ENCODE peak calls at places on chromosome 1, in ten cellular contexts. One of them, this sample, is unnamed.

GRCh38 chr1:234108921-234109320 is 204.4 kb downstream of the SLC35F3 start:
- DNase-seq in HS-5: no peak
- DNase-seq in KBM-7: no peak
- DNase-seq in stomach: no peak
- DNase-seq in trophoblast cell: peak; percentile 62
- DNase-seq in right cardiac atrium: no peak
- DNase-seq in choroid plexus epithelial cell: no peak
- DNase-seq in renal cortical epithelial cell: peak; percentile 17
- DNase-seq in stimulated activated effector memory CD8-positive, alpha-beta T cell treated with anti-CD3 and anti-CD28 coated beads, Interleukin-12 subunit alpha, Interleukin-12 subunit beta, amount 100 ng/mL, for 72 hours: no peak
- DNase-seq in AG08396: no peak
- DNase-seq in this sample: no peak

GRCh38 chr1:103337779-103338178 is 187.7 kb upstream of the RNPC3 start:
- DNase-seq in trophoblast cell: no peak
- DNase-seq in stomach: no peak
- DNase-seq in AG08396: no peak
- DNase-seq in HS-5: no peak
- DNase-seq in renal cortical epithelial cell: no peak
- DNase-seq in right cardiac atrium: no peak
- DNase-seq in KBM-7: no peak
- DNase-seq in stimulated activated effector memory CD8-positive, alpha-beta T cell treated with anti-CD3 and anti-CD28 coated beads, Interleukin-12 subunit alpha, Interleukin-12 subunit beta, amount 100 ng/mL, for 72 hours: no peak
- DNase-seq in choroid plexus epithelial cell: no peak
- DNase-seq in this sample: no peak

GRCh38 chr1:29644812-29645211 is 408.5 kb downstream of the PTPRU start:
- DNase-seq in AG08396: no peak
- DNase-seq in KBM-7: no peak
- DNase-seq in right cardiac atrium: no peak
- DNase-seq in stomach: no peak
- DNase-seq in stimulated activated effector memory CD8-positive, alpha-beta T cell treated with anti-CD3 and anti-CD28 coated beads, Interleukin-12 subunit alpha, Interleukin-12 subunit beta, amount 100 ng/mL, for 72 hours: no peak
- DNase-seq in trophoblast cell: no peak
- DNase-seq in HS-5: no peak
- DNase-seq in choroid plexus epithelial cell: no peak
- DNase-seq in renal cortical epithelial cell: no peak
- DNase-seq in this sample: no peak

GRCh38 chr1:167715653-167716302 is 6.0 kb upstream of the MPZL1 start:
- DNase-seq in choroid plexus epithelial cell: no peak
- DNase-seq in right cardiac atrium: no peak
- DNase-seq in KBM-7: no peak
- DNase-seq in renal cortical epithelial cell: no peak
- DNase-seq in stimulated activated effector memory CD8-positive, alpha-beta T cell treated with anti-CD3 and anti-CD28 coated beads, Interleukin-12 subunit alpha, Interleukin-12 subunit beta, amount 100 ng/mL, for 72 hours: no peak
- DNase-seq in stomach: no peak
- DNase-seq in trophoblast cell: no peak
- DNase-seq in AG08396: no peak
- DNase-seq in HS-5: no peak
- DNase-seq in this sample: peak; percentile 9

GRCh38 chr1:86137458-86137857 is 19.1 kb downstream of the COL24A1 start:
- DNase-seq in renal cortical epithelial cell: peak; percentile 91
- DNase-seq in right cardiac atrium: no peak
- DNase-seq in trophoblast cell: peak; percentile 27
- DNase-seq in HS-5: peak; percentile 72
- DNase-seq in KBM-7: peak; percentile 69
- DNase-seq in choroid plexus epithelial cell: peak; percentile 63
- DNase-seq in AG08396: peak; percentile 56
- DNase-seq in stomach: no peak
- DNase-seq in stimulated activated effector memory CD8-positive, alpha-beta T cell treated with anti-CD3 and anti-CD28 coated beads, Interleukin-12 subunit alpha, Interleukin-12 subunit beta, amount 100 ng/mL, for 72 hours: no peak
- DNase-seq in this sample: no peak

GRCh38 chr1:216815239-216815955 is 92.2 kb upstream of the ESRRG start:
- DNase-seq in AG08396: peak; percentile 3
- DNase-seq in renal cortical epithelial cell: peak; percentile 79
- DNase-seq in stimulated activated effector memory CD8-positive, alpha-beta T cell treated with anti-CD3 and anti-CD28 coated beads, Interleukin-12 subunit alpha, Interleukin-12 subunit beta, amount 100 ng/mL, for 72 hours: no peak
- DNase-seq in KBM-7: no peak
- DNase-seq in HS-5: no peak
- DNase-seq in right cardiac atrium: peak; percentile 65
- DNase-seq in trophoblast cell: peak; percentile 22
- DNase-seq in stomach: no peak
- DNase-seq in choroid plexus epithelial cell: peak; percentile 65
- DNase-seq in this sample: no peak

GRCh38 chr1:177255411-177255810 is 84.7 kb downstream of the BRINP2 start:
- DNase-seq in right cardiac atrium: no peak
- DNase-seq in choroid plexus epithelial cell: peak; percentile 12
- DNase-seq in stimulated activated effector memory CD8-positive, alpha-beta T cell treated with anti-CD3 and anti-CD28 coated beads, Interleukin-12 subunit alpha, Interleukin-12 subunit beta, amount 100 ng/mL, for 72 hours: no peak
- DNase-seq in stomach: no peak
- DNase-seq in renal cortical epithelial cell: peak; percentile 96
- DNase-seq in trophoblast cell: peak; percentile 32
- DNase-seq in HS-5: no peak
- DNase-seq in AG08396: no peak
- DNase-seq in KBM-7: no peak
- DNase-seq in this sample: no peak

GRCh38 chr1:15696956-15697521 is 12.9 kb downstream of the PLEKHM2 start:
- DNase-seq in choroid plexus epithelial cell: no peak
- DNase-seq in stimulated activated effector memory CD8-positive, alpha-beta T cell treated with anti-CD3 and anti-CD28 coated beads, Interleukin-12 subunit alpha, Interleukin-12 subunit beta, amount 100 ng/mL, for 72 hours: no peak
- DNase-seq in trophoblast cell: no peak
- DNase-seq in stomach: no peak
- DNase-seq in HS-5: no peak
- DNase-seq in renal cortical epithelial cell: no peak
- DNase-seq in right cardiac atrium: no peak
- DNase-seq in AG08396: no peak
- DNase-seq in KBM-7: peak; percentile 93
- DNase-seq in this sample: no peak

GRCh38 chr1:228376651-228377631 is 29.7 kb downstream of the TRIM11 start:
- DNase-seq in renal cortical epithelial cell: no peak
- DNase-seq in choroid plexus epithelial cell: no peak
- DNase-seq in stomach: no peak
- DNase-seq in KBM-7: no peak
- DNase-seq in stimulated activated effector memory CD8-positive, alpha-beta T cell treated with anti-CD3 and anti-CD28 coated beads, Interleukin-12 subunit alpha, Interleukin-12 subunit beta, amount 100 ng/mL, for 72 hours: no peak
- DNase-seq in right cardiac atrium: no peak
- DNase-seq in HS-5: no peak
- DNase-seq in AG08396: no peak
- DNase-seq in trophoblast cell: no peak
- DNase-seq in this sample: no peak

GRCh38 chr1:46181343-46182260 is 5.3 kb upstream of the P3R3URF start:
- DNase-seq in AG08396: no peak
- DNase-seq in trophoblast cell: peak; percentile 67
- DNase-seq in KBM-7: peak; percentile 23
- DNase-seq in stomach: no peak
- DNase-seq in right cardiac atrium: no peak
- DNase-seq in renal cortical epithelial cell: peak; percentile 73
- DNase-seq in choroid plexus epithelial cell: peak; percentile 72
- DNase-seq in stimulated activated effector memory CD8-positive, alpha-beta T cell treated with anti-CD3 and anti-CD28 coated beads, Interleukin-12 subunit alpha, Interleukin-12 subunit beta, amount 100 ng/mL, for 72 hours: no peak
- DNase-seq in HS-5: no peak
- DNase-seq in this sample: no peak

This sample was measured in HS-27A.